ENCODE peak calls at places on chromosomes 4 and X, in eight cellular contexts. A, N, B, M, C, X, E and K are unnamed samples.

GRCh38 chrX:19772306-19772705 is 115.1 kb downstream of the SH3KBP1 start:
- DNase-seq in E (no peak), B (no peak), A (peak; percentile 38), C (peak; percentile 36), M (no peak), X (no peak), N (no peak), K (no peak)

GRCh38 chrX:41086627-41086932 is 1.3 kb downstream of the USP9X start:
- DNase-seq in E (no peak), N (no peak), A (no peak), X (no peak), B (no peak), C (peak; percentile 62), M (no peak), K (no peak)

GRCh38 chr4:140003851-140004579 is 150.0 kb downstream of the MAML3 start:
- DNase-seq in A (peak; percentile 8), B (no peak), E (no peak), N (no peak), C (no peak), X (no peak), M (no peak), K (no peak)

GRCh38 chr4:3802571-3803474 is 36.6 kb downstream of the ADRA2C start:
- DNase-seq in N (no peak), A (no peak), E (no peak), C (no peak), M (no peak), X (no peak), B (no peak), K (peak; percentile 39)

GRCh38 chrX:118552501-118552900 is 56.9 kb downstream of the DOCK11 start:
- DNase-seq in C (peak; percentile 82), E (peak; percentile 66), M (no peak), X (no peak), A (peak; percentile 71), B (no peak), N (no peak), K (no peak)

GRCh38 chr4:6152879-6153705 is 47.3 kb downstream of the JAKMIP1 start:
- DNase-seq in A (no peak), M (no peak), C (no peak), B (no peak), X (no peak), E (no peak), N (no peak), K (no peak)

GRCh38 chrX:49988128-49988527 is 65.7 kb downstream of the CLCN5 start:
- DNase-seq in N (no peak), E (no peak), A (no peak), B (no peak), M (no peak), C (no peak), X (no peak), K (no peak)

GRCh38 chr4:84583871-84584373 is 995 bp downstream of the CDS1 start:
- DNase-seq in A (no peak), C (no peak), N (no peak), X (no peak), E (peak; percentile 17), M (no peak), B (no peak), K (no peak)

GRCh38 chrX:134622056-134622812 is 36.0 kb downstream of the PLAC1 start:
- DNase-seq in N (peak; percentile 71), C (peak; percentile 81), X (peak; percentile 12), B (no peak), A (peak; percentile 89), E (peak; percentile 64), M (peak; percentile 54), K (no peak)

GRCh38 chr4:48902266-48902665 is 4.3 kb downstream of the OCIAD2 start:
- DNase-seq in E (peak; percentile 41), N (no peak), B (no peak), X (no peak), A (peak; percentile 30), M (no peak), C (peak; percentile 80), K (no peak)

GRCh38 chr4:100450449-100450848 is 67.4 kb downstream of the EMCN start:
- DNase-seq in E (peak; percentile 37), C (no peak), A (peak; percentile 10), X (no peak), M (no peak), N (no peak), B (no peak), K (no peak)

GRCh38 chr4:121070274-121070673 is 2.1 kb downstream of the NDNF start:
- DNase-seq in A (no peak), X (peak; percentile 40), C (no peak), N (no peak), E (no peak), M (peak; percentile 75), B (no peak), K (no peak)

GRCh38 chr4:121072080-121072835 is at the start of gene NDNF:
- DNase-seq in E (no peak), B (peak; percentile 19), C (peak; percentile 29), A (peak; percentile 6), M (peak; percentile 81), X (peak; percentile 52), N (no peak), K (peak; percentile 71)

GRCh38 chr4:121071640-121072037 is 696 bp downstream of the NDNF start:
- DNase-seq in B (no peak), M (no peak), A (no peak), E (no peak), C (no peak), X (no peak), N (no peak), K (no peak)

GRCh38 chr4:121069419-121069818 is 2.9 kb downstream of the NDNF start:
- DNase-seq in E (no peak), M (no peak), X (no peak), B (no peak), N (no peak), C (no peak), A (no peak), K (no peak)

DNA sequence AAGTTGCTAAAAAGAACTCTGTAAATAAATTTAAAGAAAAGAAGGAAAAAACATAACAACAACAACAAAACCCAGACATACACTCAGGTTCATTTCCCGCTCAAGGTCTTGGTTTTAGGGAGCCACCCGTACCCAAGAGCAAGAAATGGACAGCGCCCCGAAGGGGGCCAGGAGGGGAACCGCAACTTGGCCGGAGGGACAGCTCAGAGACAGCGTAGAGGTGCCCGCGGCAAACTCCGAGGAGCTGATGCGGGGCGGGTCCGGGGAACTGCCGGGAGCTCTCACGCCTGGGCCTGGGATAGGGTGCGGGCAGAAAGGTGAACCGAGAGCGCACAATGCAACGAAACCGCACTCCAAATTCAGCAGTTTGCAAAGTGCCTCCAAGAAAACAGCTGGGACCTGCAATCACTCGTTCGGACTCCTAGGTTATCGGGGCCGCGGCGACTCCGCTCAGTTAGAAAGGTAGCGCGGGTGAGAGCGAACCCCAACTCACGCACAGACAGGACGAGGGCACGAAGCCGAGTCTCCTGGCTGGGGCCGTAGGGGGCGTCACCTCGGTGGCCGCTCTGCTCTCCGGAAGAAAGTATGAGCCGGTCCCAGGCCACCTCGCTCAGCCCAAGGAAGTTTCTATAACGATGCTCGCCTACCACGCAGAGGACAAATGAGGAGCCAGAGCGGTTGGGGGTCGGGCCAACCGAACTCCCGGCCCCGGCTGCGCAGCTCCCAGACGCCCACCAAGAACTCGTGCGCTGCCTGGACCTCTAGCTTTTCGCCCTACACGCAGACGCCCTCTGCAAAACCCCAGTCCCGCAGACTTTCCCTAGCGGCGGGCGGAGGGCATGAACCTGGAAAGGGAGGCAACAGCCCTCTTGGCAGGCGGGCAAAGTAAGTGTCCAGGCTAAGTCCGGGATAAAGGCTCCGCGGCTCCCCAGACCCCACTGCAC is 1.4 kb downstream of the NDNF start:
- DNase-seq in E (no peak), B (peak; percentile 52), M (peak; percentile 91), X (peak; percentile 77), N (no peak), A (no peak), C (no peak), K (peak; percentile 70)
- TF ChIP-seq CTCF in E (peak; percentile 15), B (peak; percentile 24), M (peak; percentile 70), X (no peak), N (peak; percentile 53), A (no peak), C (no peak), K (peak; percentile 24)

GRCh38 chrX:124238268-124238667 is 94.2 kb upstream of the TEX13D start:
- DNase-seq in A (no peak), E (no peak), N (no peak), M (no peak), B (no peak), C (no peak), X (no peak), K (no peak)

GRCh38 chrX:124239911-124240310 is 92.5 kb upstream of the TEX13D start:
- DNase-seq in C (no peak), E (no peak), A (no peak), B (no peak), X (no peak), M (no peak), N (no peak), K (no peak)

GRCh38 chrX:124242160-124242559 is 90.3 kb upstream of the TEX13D start:
- DNase-seq in M (no peak), X (no peak), C (no peak), E (no peak), B (no peak), A (no peak), N (no peak), K (no peak)

GRCh38 chrX:124239324-124239723 is 93.1 kb upstream of the TEX13D start:
- DNase-seq in M (no peak), N (no peak), X (no peak), A (no peak), E (no peak), C (no peak), B (no peak), K (no peak)

GRCh38 chrX:124240422-124240821 is 92.0 kb upstream of the TEX13D start:
- DNase-seq in B (no peak), M (no peak), C (no peak), N (no peak), X (no peak), A (no peak), E (no peak), K (no peak)
- TF ChIP-seq CTCF in B (no peak), M (no peak), C (no peak), N (no peak), X (no peak), A (no peak), E (no peak), K (no peak)

GRCh38 chr4:37602454-37603069 is 83.6 kb downstream of the RELL1 start:
- DNase-seq in X (no peak), M (peak; percentile 57), E (no peak), N (no peak), A (no peak), C (no peak), B (no peak), K (no peak)
- TF ChIP-seq CTCF in X (no peak), M (no peak), E (no peak), N (no peak), A (no peak), C (no peak), B (no peak), K (no peak)

GRCh38 chrX:115362334-115363095 is 73.0 kb downstream of the LUZP4 start:
- DNase-seq in N (peak; percentile 34), X (no peak), B (no peak), A (peak; percentile 33), M (peak; percentile 61), C (no peak), E (no peak), K (no peak)
- TF ChIP-seq CTCF in N (peak; percentile 33), X (peak; percentile 16), B (no peak), A (peak; percentile 20), M (peak; percentile 77), C (no peak), E (no peak), K (no peak)

GRCh38 chrX:106220177-106220576 is 52.1 kb downstream of the PWWP3B start:
- DNase-seq in B (no peak), M (no peak), E (no peak), C (peak; percentile 14), X (no peak), A (no peak), N (no peak), K (no peak)
- TF ChIP-seq CTCF in B (peak; percentile 35), M (peak; percentile 51), E (peak; percentile 52), C (peak; percentile 21), X (no peak), A (no peak), N (peak; percentile 53), K (peak; percentile 30)

GRCh38 chrX:68808686-68809357 is 20.0 kb upstream of the EFNB1 start:
- DNase-seq in N (no peak), M (peak; percentile 68), A (no peak), X (peak; percentile 21), B (no peak), E (no peak), C (no peak), K (no peak)
- TF ChIP-seq CTCF in N (peak; percentile 12), M (peak; percentile 64), A (peak; percentile 26), X (no peak), B (no peak), E (peak; percentile 20), C (no peak), K (peak; percentile 30)